ENCODE peak calls at places on chromosome 18, in four cellular contexts. One of them, this sample, is unnamed.

GRCh38 chr18:54888378-54888777 is 60.1 kb downstream of the RAB27B start:
- DNase-seq in cardiac fibroblast: no peak
- DNase-seq in choroid plexus epithelial cell: no peak
- DNase-seq in astrocyte of the spinal cord: no peak
- DNase-seq in this sample: no peak

GRCh38 chr18:76407681-76408080 is 87.4 kb downstream of the ZNF516 start:
- DNase-seq in astrocyte of the spinal cord: no peak
- DNase-seq in cardiac fibroblast: no peak
- DNase-seq in choroid plexus epithelial cell: no peak
- DNase-seq in this sample: no peak

GRCh38 chr18:41128545-41128944 is 826.5 kb upstream of the PIK3C3 start:
- DNase-seq in choroid plexus epithelial cell: peak
- DNase-seq in cardiac fibroblast: peak
- DNase-seq in astrocyte of the spinal cord: peak
- DNase-seq in this sample: peak

GRCh38 chr18:68918216-68918615 is 120.3 kb downstream of the CCDC102B start:
- DNase-seq in choroid plexus epithelial cell: no peak
- DNase-seq in cardiac fibroblast: no peak
- DNase-seq in astrocyte of the spinal cord: no peak
- DNase-seq in this sample: no peak

GRCh38 chr18:53152478-53152877 is 812.5 kb downstream of the DCC start:
- DNase-seq in cardiac fibroblast: no peak
- DNase-seq in choroid plexus epithelial cell: no peak
- DNase-seq in astrocyte of the spinal cord: no peak
- DNase-seq in this sample: no peak

GRCh38 chr18:59026364-59026763 is 113.3 kb upstream of the SEC11C start:
- DNase-seq in choroid plexus epithelial cell: no peak
- DNase-seq in astrocyte of the spinal cord: no peak
- DNase-seq in cardiac fibroblast: no peak
- DNase-seq in this sample: no peak

GRCh38 chr18:63377275-63377980 is 10.4 kb upstream of the KDSR start:
- DNase-seq in cardiac fibroblast: no peak
- DNase-seq in astrocyte of the spinal cord: no peak
- DNase-seq in choroid plexus epithelial cell: no peak
- DNase-seq in this sample: no peak

GRCh38 chr18:41973989-41974388 is 19.0 kb downstream of the PIK3C3 start:
- DNase-seq in cardiac fibroblast: no peak
- DNase-seq in astrocyte of the spinal cord: no peak
- DNase-seq in choroid plexus epithelial cell: no peak
- DNase-seq in this sample: no peak

GRCh38 chr18:5455644-5456043 is 88.2 kb downstream of the EPB41L3 start:
- DNase-seq in cardiac fibroblast: peak
- DNase-seq in choroid plexus epithelial cell: peak
- DNase-seq in astrocyte of the spinal cord: peak
- DNase-seq in this sample: no peak

GRCh38 chr18:79912409-79912991 is 39.0 kb downstream of the SLC66A2 start:
- DNase-seq in astrocyte of the spinal cord: peak
- DNase-seq in choroid plexus epithelial cell: peak
- DNase-seq in cardiac fibroblast: peak
- DNase-seq in this sample: peak

GRCh38 chr18:44950685-44951195 is 270.1 kb downstream of the SETBP1 start:
- DNase-seq in choroid plexus epithelial cell: no peak
- DNase-seq in astrocyte of the spinal cord: no peak
- DNase-seq in cardiac fibroblast: no peak
- DNase-seq in this sample: no peak

GRCh38 chr18:22284581-22285230 is 115.3 kb downstream of the GATA6 start:
- DNase-seq in cardiac fibroblast: no peak
- DNase-seq in astrocyte of the spinal cord: no peak
- DNase-seq in choroid plexus epithelial cell: no peak
- DNase-seq in this sample: no peak

GRCh38 chr18:79923896-79924585 is 27.4 kb downstream of the SLC66A2 start:
- DNase-seq in choroid plexus epithelial cell: no peak
- DNase-seq in astrocyte of the spinal cord: no peak
- DNase-seq in cardiac fibroblast: no peak
- DNase-seq in this sample: no peak

GRCh38 chr18:50656396-50656795 is 96.5 kb downstream of the MAPK4 start:
- DNase-seq in cardiac fibroblast: no peak
- DNase-seq in choroid plexus epithelial cell: no peak
- DNase-seq in astrocyte of the spinal cord: no peak
- DNase-seq in this sample: no peak

GRCh38 chr18:35071819-35072247 is 30.6 kb downstream of the MAPRE2 start:
- DNase-seq in astrocyte of the spinal cord: no peak
- DNase-seq in cardiac fibroblast: peak
- DNase-seq in choroid plexus epithelial cell: peak
- DNase-seq in this sample: no peak

GRCh38 chr18:22871809-22872525 is 61.2 kb upstream of the RBBP8 start:
- DNase-seq in astrocyte of the spinal cord: peak
- DNase-seq in cardiac fibroblast: peak
- DNase-seq in choroid plexus epithelial cell: peak
- DNase-seq in this sample: no peak

GRCh38 chr18:48563027-48563426 is 24.2 kb downstream of the CTIF start:
- DNase-seq in cardiac fibroblast: peak
- DNase-seq in choroid plexus epithelial cell: peak
- DNase-seq in astrocyte of the spinal cord: peak
- DNase-seq in this sample: peak

GRCh38 chr18:36889316-36889715 is 60.4 kb downstream of the KIAA1328 start:
- DNase-seq in choroid plexus epithelial cell: no peak
- DNase-seq in cardiac fibroblast: peak
- DNase-seq in astrocyte of the spinal cord: peak
- DNase-seq in this sample: peak

GRCh38 chr18:66682855-66683322 is 79.0 kb upstream of the CDH19 start:
- DNase-seq in choroid plexus epithelial cell: peak
- DNase-seq in cardiac fibroblast: peak
- DNase-seq in astrocyte of the spinal cord: peak
- DNase-seq in this sample: peak

DNA sequence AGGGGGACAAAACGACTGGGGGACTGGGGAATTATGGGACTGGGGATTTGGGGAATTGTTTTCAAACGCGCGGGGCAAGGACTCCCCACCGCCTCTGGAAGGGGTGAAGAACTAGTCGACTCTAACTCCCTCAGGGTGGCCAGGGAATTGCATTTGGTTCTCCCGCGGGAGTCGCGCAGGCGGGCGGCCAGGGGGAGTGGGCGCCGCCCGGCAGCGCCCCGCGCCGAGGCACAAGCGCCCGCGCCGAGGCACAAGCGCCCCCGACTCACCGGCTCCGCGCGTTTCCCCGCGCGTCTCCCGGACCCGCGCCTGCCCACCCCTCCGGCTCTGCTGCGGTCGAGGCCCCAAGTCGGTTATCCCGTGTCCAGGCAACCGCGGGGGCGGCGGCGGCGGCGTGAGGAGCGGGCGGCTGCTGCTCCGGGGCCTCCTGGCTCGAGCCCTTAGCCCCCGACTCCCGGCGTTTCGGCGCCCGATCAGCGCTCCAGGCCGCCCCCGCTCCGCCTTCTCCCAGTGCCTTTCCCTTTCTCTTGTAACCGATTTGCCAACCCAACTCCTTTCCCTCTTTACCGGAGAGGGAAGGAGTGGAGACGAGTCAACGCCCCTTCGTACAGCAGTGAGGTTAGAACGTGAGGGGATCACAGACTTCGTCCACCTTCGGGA is at the start of gene CCDC178:
- DNase-seq in choroid plexus epithelial cell: peak
- DNase-seq in cardiac fibroblast: no peak
- DNase-seq in astrocyte of the spinal cord: peak
- DNase-seq in this sample: peak
- H3K4me3 ChIP-seq in choroid plexus epithelial cell: peak
- H3K4me3 ChIP-seq in cardiac fibroblast: peak
- H3K4me3 ChIP-seq in astrocyte of the spinal cord: peak
- H3K4me3 ChIP-seq in this sample: peak

GRCh38 chr18:70998490-70998889 is 709.6 kb downstream of the SOCS6 start:
- DNase-seq in choroid plexus epithelial cell: peak
- DNase-seq in astrocyte of the spinal cord: no peak
- DNase-seq in cardiac fibroblast: peak
- DNase-seq in this sample: no peak
- TF ChIP-seq CTCF in choroid plexus epithelial cell: peak
- TF ChIP-seq CTCF in astrocyte of the spinal cord: no peak
- TF ChIP-seq CTCF in cardiac fibroblast: peak
- TF ChIP-seq CTCF in this sample: no peak

DNA sequence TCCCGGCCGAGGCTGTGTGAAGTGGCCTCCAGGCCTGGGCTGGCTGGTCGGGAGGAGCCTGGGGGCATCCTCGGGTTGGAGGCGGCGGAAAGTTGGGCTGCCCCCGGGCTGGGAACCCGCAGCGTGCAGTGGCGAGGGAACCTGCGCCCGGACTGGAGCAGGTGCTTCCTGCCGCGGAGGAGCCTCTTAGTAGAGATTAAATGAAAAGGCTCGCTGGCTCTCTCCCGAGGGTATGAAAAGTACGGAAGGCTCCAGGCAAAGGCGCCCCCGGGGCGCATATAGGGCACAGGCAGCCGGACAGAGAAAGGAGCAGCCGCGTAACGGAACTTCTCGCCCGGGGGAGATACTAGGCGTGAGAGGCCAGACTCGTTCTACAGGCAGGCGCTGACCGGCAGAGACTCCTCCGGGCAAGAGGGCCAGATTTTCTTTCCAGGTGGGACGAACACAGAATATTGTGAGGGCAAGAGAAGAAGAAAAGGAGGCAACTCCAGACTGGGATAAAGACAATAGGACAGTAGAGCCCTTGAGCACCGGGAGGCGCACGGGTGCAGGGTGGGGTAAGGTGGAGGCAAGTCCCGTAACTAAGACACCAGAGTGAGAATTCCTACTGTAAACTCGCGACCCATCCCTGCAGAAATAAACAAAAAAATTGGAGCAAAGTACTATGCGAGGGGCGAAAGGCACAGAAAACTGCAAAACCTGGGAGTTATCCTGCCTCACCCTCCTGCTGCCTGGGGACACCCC is 828 bp downstream of the CDH2 start:
- DNase-seq in cardiac fibroblast: peak
- DNase-seq in astrocyte of the spinal cord: peak
- DNase-seq in choroid plexus epithelial cell: peak
- DNase-seq in this sample: peak
- H3K4me3 ChIP-seq in cardiac fibroblast: peak
- H3K4me3 ChIP-seq in astrocyte of the spinal cord: peak
- H3K4me3 ChIP-seq in choroid plexus epithelial cell: peak
- H3K4me3 ChIP-seq in this sample: peak

GRCh38 chr18:24727685-24728084 is 267.2 kb downstream of the HRH4 start:
- DNase-seq in choroid plexus epithelial cell: no peak
- DNase-seq in cardiac fibroblast: no peak
- DNase-seq in astrocyte of the spinal cord: no peak
- DNase-seq in this sample: no peak
- TF ChIP-seq CTCF in choroid plexus epithelial cell: no peak
- TF ChIP-seq CTCF in cardiac fibroblast: no peak
- TF ChIP-seq CTCF in astrocyte of the spinal cord: no peak
- TF ChIP-seq CTCF in this sample: no peak

DNA sequence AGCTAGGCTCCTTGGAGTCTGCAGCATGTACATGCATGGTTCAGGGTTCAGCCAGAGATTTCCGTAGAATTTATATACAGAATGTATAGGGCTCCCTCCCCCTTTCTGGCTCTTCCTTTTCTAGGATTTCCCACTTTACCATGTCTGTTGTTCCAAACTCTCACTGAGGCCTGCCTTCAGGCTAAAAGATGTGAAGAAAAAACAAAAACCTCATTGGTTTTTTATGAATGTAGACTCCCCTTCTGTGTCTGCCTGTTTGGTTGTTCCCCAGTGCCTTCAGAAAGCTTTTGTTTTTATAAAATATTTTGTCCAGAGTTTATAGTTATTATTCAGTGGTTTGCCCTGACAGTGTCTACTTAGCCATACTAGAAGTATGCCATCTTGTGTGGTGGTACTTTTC is 3.6 kb downstream of the NDUFV2 start:
- DNase-seq in cardiac fibroblast: no peak
- DNase-seq in choroid plexus epithelial cell: no peak
- DNase-seq in astrocyte of the spinal cord: no peak
- DNase-seq in this sample: no peak
- H3K4me3 ChIP-seq in cardiac fibroblast: peak
- H3K4me3 ChIP-seq in choroid plexus epithelial cell: peak
- H3K4me3 ChIP-seq in astrocyte of the spinal cord: no peak
- H3K4me3 ChIP-seq in this sample: peak

GRCh38 chr18:61736168-61736567 is 156.6 kb downstream of the RNF152 start:
- DNase-seq in cardiac fibroblast: no peak
- DNase-seq in astrocyte of the spinal cord: no peak
- DNase-seq in choroid plexus epithelial cell: no peak
- DNase-seq in this sample: no peak
- TF ChIP-seq CTCF in cardiac fibroblast: no peak
- TF ChIP-seq CTCF in astrocyte of the spinal cord: no peak
- TF ChIP-seq CTCF in choroid plexus epithelial cell: no peak
- TF ChIP-seq CTCF in this sample: no peak

This sample was measured in foreskin fibroblast.